ENCODE peak calls at places on chromosome 16, in four cellular contexts. One of them, this sample, is unnamed.

GRCh38 chr16:18804540-18804939 is 3.2 kb upstream of the ARL6IP1 start:
- DNase-seq in SK-N-SH: no peak
- DNase-seq in HepG2: no peak
- DNase-seq in HCT116: no peak
- DNase-seq in this sample: no peak

GRCh38 chr16:49340466-49340865 is 33.1 kb upstream of the C16orf78 start:
- DNase-seq in SK-N-SH: no peak
- DNase-seq in HepG2: no peak
- DNase-seq in HCT116: no peak
- DNase-seq in this sample: no peak

GRCh38 chr16:5603836-5604235 is 506.2 kb upstream of the EEF2KMT start:
- DNase-seq in SK-N-SH: no peak
- DNase-seq in HepG2: no peak
- DNase-seq in HCT116: no peak
- DNase-seq in this sample: no peak

GRCh38 chr16:87552772-87553171 is 49.5 kb upstream of the JPH3 start:
- DNase-seq in SK-N-SH: no peak
- DNase-seq in HepG2: no peak
- DNase-seq in HCT116: no peak
- DNase-seq in this sample: no peak

GRCh38 chr16:13935408-13935807 is 15.5 kb downstream of the ERCC4 start:
- DNase-seq in SK-N-SH: no peak
- DNase-seq in HepG2: peak
- DNase-seq in HCT116: no peak
- DNase-seq in this sample: peak

GRCh38 chr16:71347146-71347545 is 11.4 kb upstream of the CALB2 start:
- DNase-seq in SK-N-SH: no peak
- DNase-seq in HepG2: no peak
- DNase-seq in HCT116: no peak
- DNase-seq in this sample: no peak

GRCh38 chr16:78744796-78745464 is 645.5 kb downstream of the WWOX start:
- DNase-seq in SK-N-SH: no peak
- DNase-seq in HepG2: no peak
- DNase-seq in HCT116: no peak
- DNase-seq in this sample: no peak

GRCh38 chr16:86826931-86827330 is 248.6 kb downstream of the FOXL1 start:
- DNase-seq in SK-N-SH: no peak
- DNase-seq in HepG2: no peak
- DNase-seq in HCT116: no peak
- DNase-seq in this sample: no peak

GRCh38 chr16:55189975-55190636 is 133.9 kb upstream of the IRX6 start:
- DNase-seq in SK-N-SH: no peak
- DNase-seq in HepG2: no peak
- DNase-seq in HCT116: no peak
- DNase-seq in this sample: no peak

GRCh38 chr16:88453621-88454314 is 688 bp downstream of the ZFPM1 start:
- DNase-seq in SK-N-SH: peak
- DNase-seq in HepG2: no peak
- DNase-seq in HCT116: no peak
- DNase-seq in this sample: peak

GRCh38 chr16:70460737-70461261 is 6.4 kb downstream of the FCSK start:
- DNase-seq in SK-N-SH: peak
- DNase-seq in HepG2: no peak
- DNase-seq in HCT116: no peak
- DNase-seq in this sample: no peak

GRCh38 chr16:68752602-68753001 is 15.5 kb downstream of the CDH1 start:
- DNase-seq in SK-N-SH: no peak
- DNase-seq in HepG2: peak
- DNase-seq in HCT116: no peak
- DNase-seq in this sample: no peak

GRCh38 chr16:67179421-67180080 is 4.2 kb downstream of the MATCAP1 start:
- DNase-seq in SK-N-SH: no peak
- DNase-seq in HepG2: no peak
- DNase-seq in HCT116: no peak
- DNase-seq in this sample: no peak

GRCh38 chr16:57061084-57061905 is 31.1 kb upstream of the CPNE2 start:
- DNase-seq in SK-N-SH: peak
- DNase-seq in HepG2: peak
- DNase-seq in HCT116: no peak
- DNase-seq in this sample: no peak

GRCh38 chr16:86256995-86257394 is 253.3 kb upstream of the FOXF1 start:
- DNase-seq in SK-N-SH: no peak
- DNase-seq in HepG2: no peak
- DNase-seq in HCT116: no peak
- DNase-seq in this sample: no peak

GRCh38 chr16:86732621-86733297 is 154.4 kb downstream of the FOXL1 start:
- DNase-seq in SK-N-SH: no peak
- DNase-seq in HepG2: no peak
- DNase-seq in HCT116: no peak
- DNase-seq in this sample: no peak

GRCh38 chr16:52825882-52826281 is 226.8 kb downstream of the CHD9NB start:
- DNase-seq in SK-N-SH: no peak
- DNase-seq in HepG2: no peak
- DNase-seq in HCT116: no peak
- DNase-seq in this sample: no peak

GRCh38 chr16:51615141-51615540 is 464.1 kb upstream of the SALL1 start:
- DNase-seq in SK-N-SH: no peak
- DNase-seq in HepG2: no peak
- DNase-seq in HCT116: no peak
- DNase-seq in this sample: no peak

GRCh38 chr16:67842509-67843342 is 606 bp downstream of the THAP11 start:
- DNase-seq in SK-N-SH: peak
- DNase-seq in HepG2: peak
- DNase-seq in HCT116: no peak
- DNase-seq in this sample: no peak

GRCh38 chr16:77093999-77094398 is 97.0 kb upstream of the MON1B start:
- DNase-seq in SK-N-SH: no peak
- DNase-seq in HepG2: no peak
- DNase-seq in HCT116: no peak
- DNase-seq in this sample: no peak

GRCh38 chr16:50088302-50088701 is 22.5 kb downstream of the HEATR3 start:
- DNase-seq in SK-N-SH: no peak
- DNase-seq in HepG2: no peak
- DNase-seq in HCT116: no peak
- DNase-seq in this sample: no peak

GRCh38 chr16:11398851-11399250 is 53.6 kb downstream of the RMI2 start:
- DNase-seq in SK-N-SH: no peak
- DNase-seq in HepG2: no peak
- DNase-seq in HCT116: no peak
- DNase-seq in this sample: no peak
- TF ChIP-seq ELF1 in SK-N-SH: no peak
- TF ChIP-seq ELF1 in HepG2: no peak
- TF ChIP-seq ELF1 in HCT116: no peak
- TF ChIP-seq ELF1 in this sample: no peak

DNA sequence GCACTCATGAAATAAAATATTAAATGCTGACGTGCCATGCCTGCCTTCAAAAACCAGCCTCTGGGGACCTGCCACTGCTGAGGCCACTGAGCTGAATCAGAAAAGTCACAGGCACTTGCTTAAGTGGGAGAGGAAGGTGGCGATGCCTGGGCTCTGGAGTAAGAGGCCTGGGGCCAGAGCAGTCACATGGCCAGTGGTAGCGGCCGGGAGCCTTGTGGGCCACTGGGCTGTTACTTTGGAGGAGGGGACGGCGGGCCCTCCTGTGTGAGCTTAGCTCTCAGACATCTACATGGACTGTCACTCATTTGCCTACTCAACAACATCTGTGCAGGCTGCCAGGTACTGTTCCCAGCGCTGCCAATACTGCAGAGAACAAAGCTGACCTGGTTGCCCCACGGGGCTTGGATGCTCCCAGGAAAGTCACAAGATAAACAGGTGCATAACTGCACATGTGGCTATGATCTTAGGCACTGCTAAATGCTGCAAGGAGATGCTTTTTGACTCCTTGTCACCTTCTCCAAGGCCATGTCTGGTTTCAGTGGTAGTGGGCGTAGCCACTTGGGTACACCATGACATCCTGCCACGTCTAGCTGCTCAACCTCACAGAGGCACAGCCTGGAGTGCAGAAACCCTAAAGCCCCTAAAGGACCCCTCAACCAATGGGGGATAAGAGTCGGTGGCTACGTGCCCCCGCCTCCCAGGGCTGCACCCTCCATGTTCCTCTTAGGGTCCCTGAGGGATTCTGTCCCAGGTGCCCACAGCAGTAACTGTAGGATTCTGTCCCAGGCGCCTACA is 11.6 kb downstream of the COTL1 start:
- DNase-seq in SK-N-SH: no peak
- DNase-seq in HepG2: no peak
- DNase-seq in HCT116: no peak
- DNase-seq in this sample: no peak
- TF ChIP-seq RAD21 in SK-N-SH: no peak
- TF ChIP-seq RAD21 in HepG2: no peak
- TF ChIP-seq RAD21 in HCT116: no peak
- TF ChIP-seq RAD21 in this sample: no peak

DNA sequence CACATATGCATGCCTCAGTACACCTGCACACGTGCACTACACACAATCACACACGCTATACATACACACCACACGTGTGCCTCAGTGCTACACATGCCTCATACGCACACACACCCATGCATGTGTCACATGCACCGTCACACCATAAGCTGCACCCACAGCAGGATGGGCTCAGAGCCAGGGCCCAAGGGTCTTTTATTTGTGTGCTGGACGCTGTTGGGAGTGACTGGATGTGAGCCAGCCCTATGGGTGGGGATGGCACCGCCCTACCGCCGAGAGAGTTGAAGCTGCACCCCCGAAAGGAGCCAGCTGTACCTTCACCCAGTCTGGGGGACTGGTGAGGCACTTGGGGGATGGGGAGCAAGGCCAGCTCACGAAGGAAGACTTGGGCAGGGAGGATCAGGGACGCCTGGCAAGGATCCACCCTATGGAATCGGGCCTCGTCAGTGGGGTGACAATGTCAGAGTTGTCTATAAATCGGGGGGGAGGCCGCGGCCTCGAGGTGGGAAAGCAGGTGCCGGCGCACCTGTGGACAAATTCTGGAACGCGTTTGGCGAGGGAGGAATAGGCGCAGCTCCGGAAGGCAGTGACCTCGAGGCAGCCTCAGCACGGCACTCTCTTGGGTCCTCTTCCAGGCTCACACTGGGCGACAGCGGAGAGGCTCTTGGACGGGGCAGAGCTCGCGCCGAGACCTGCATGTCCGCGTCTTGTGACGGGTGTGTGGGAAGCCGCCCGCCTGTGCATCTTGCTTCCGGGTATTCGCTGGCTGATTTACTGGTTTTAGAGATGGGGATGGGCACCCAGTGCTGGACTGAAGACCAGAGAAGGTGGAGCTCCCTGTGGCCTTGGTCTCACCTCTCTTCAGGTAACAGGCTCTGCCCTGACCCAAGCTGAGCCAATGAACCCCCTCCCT is 7.3 kb downstream of the RGS11 start:
- DNase-seq in SK-N-SH: no peak
- DNase-seq in HepG2: no peak
- DNase-seq in HCT116: no peak
- DNase-seq in this sample: no peak
- TF ChIP-seq ELF1 in SK-N-SH: no peak
- TF ChIP-seq ELF1 in HepG2: no peak
- TF ChIP-seq ELF1 in HCT116: no peak
- TF ChIP-seq ELF1 in this sample: no peak

DNA sequence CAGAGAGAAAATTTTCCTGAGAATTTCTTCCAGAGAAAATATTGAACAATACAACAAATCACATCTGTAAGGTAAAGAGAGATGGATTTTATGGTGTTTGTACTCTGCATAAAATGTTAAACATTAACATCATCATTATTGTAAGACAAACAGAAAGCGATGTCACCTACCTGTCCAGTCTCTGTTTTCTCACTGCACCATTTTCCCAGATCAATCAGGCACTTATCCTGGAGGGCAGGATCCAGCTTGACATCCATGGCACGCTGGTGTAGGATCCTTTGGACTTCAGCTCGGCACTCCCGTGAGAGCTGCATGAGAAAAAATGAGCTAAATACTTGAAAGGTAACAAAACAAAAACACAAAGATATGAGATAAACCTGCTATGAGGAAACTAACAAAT is 55.9 kb upstream of the CLEC18B start:
- DNase-seq in SK-N-SH: no peak
- DNase-seq in HepG2: peak
- DNase-seq in HCT116: no peak
- DNase-seq in this sample: no peak
- TF ChIP-seq RAD21 in SK-N-SH: no peak
- TF ChIP-seq RAD21 in HepG2: no peak
- TF ChIP-seq RAD21 in HCT116: no peak
- TF ChIP-seq RAD21 in this sample: no peak

GRCh38 chr16:83098536-83098935 is 471.8 kb downstream of the CDH13 start:
- DNase-seq in SK-N-SH: no peak
- DNase-seq in HepG2: no peak
- DNase-seq in HCT116: no peak
- DNase-seq in this sample: no peak

GRCh38 chr16:83102336-83102735 is 475.6 kb downstream of the CDH13 start:
- DNase-seq in SK-N-SH: no peak
- DNase-seq in HepG2: no peak
- DNase-seq in HCT116: no peak
- DNase-seq in this sample: no peak

GRCh38 chr16:83105279-83106077 is 478.7 kb downstream of the CDH13 start:
- DNase-seq in SK-N-SH: no peak
- DNase-seq in HepG2: no peak
- DNase-seq in HCT116: no peak
- DNase-seq in this sample: no peak

GRCh38 chr16:83095926-83096692 is 469.3 kb downstream of the CDH13 start:
- DNase-seq in SK-N-SH: no peak
- DNase-seq in HepG2: no peak
- DNase-seq in HCT116: no peak
- DNase-seq in this sample: no peak

GRCh38 chr16:83100679-83101078 is 473.9 kb downstream of the CDH13 start:
- DNase-seq in SK-N-SH: no peak
- DNase-seq in HepG2: no peak
- DNase-seq in HCT116: no peak
- DNase-seq in this sample: no peak
- TF ChIP-seq ELF1 in SK-N-SH: no peak
- TF ChIP-seq ELF1 in HepG2: no peak
- TF ChIP-seq ELF1 in HCT116: no peak
- TF ChIP-seq ELF1 in this sample: no peak

DNA sequence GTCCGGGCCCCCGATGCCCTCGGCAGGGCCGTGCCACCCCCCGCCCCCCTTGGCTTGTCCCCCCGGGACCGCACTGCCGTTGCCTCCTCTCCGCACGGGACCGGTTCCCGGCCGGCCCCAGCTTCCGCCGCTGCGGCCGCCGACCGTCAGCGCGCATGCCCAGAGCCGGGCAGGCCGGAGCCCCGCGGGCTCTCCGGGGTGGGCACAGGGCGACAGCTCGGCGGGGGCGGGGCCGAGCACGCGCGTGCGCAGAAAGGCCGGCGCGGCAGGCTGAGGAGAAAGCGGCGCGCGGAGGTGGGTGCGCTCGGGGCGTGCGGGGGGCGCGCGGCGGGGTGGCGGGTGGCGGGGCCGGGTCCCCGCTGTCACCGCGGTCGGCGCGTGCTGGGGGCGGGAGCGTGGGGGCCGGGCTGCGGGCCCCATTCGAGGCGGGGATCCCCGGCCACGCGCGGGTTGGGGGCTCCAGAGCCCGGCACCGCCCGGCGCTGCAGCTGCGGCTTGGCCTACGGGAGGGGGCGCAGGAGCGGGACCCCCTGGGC is at the start of gene TBC1D24:
- DNase-seq in SK-N-SH: peak
- DNase-seq in HepG2: peak
- DNase-seq in HCT116: peak
- DNase-seq in this sample: peak
- TF ChIP-seq RAD21 in SK-N-SH: no peak
- TF ChIP-seq RAD21 in HepG2: no peak
- TF ChIP-seq RAD21 in HCT116: no peak
- TF ChIP-seq RAD21 in this sample: no peak

This sample was measured in K562.